ENCODE peak calls at places on chromosomes 1 and 21, in four cellular contexts. J, U, Y and X are unnamed samples.

GRCh38 chr1:160192234-160192633 is 1.9 kb downstream of the CASQ1 start:
- DNase-seq in Y (no peak), U (no peak), J (no peak), X (no peak)

GRCh38 chr1:101081496-101082282 is 56.1 kb upstream of the DPH5 start:
- DNase-seq in Y (no peak), U (no peak), J (no peak), X (no peak)

GRCh38 chr1:41504126-41505035 is 19.9 kb upstream of the EDN2 start:
- DNase-seq in J (peak), Y (no peak), U (no peak), X (no peak)

GRCh38 chr1:28580706-28581530 is 11.1 kb upstream of the RAB42 start:
- DNase-seq in U (peak), J (no peak), Y (no peak), X (no peak)

GRCh38 chr1:155009221-155009711 is 6.7 kb downstream of the ZBTB7B start:
- DNase-seq in Y (no peak), J (no peak), U (no peak), X (no peak)

GRCh38 chr1:234962340-234962989 is 166.2 kb downstream of the TOMM20 start:
- DNase-seq in Y (no peak), J (no peak), U (no peak), X (peak)

GRCh38 chr1:9843576-9843945 is 19.8 kb upstream of the CLSTN1 start:
- DNase-seq in J (no peak), U (no peak), Y (no peak), X (no peak)

GRCh38 chr1:220301630-220302029 is 29.4 kb upstream of the RAB3GAP2 start:
- DNase-seq in U (no peak), Y (no peak), J (no peak), X (no peak)

GRCh38 chr1:43520100-43520828 is 10.4 kb upstream of the PTPRF start:
- DNase-seq in J (no peak), U (no peak), Y (no peak), X (no peak)

GRCh38 chr1:147654511-147654910 is 15.8 kb downstream of the ACP6 start:
- DNase-seq in J (no peak), U (no peak), Y (no peak), X (no peak)

GRCh38 chr1:79380078-79380477 is 373.5 kb upstream of the ADGRL4 start:
- DNase-seq in U (no peak), Y (no peak), J (no peak), X (no peak)

GRCh38 chr1:231808990-231809389 is 182.4 kb downstream of the DISC1 start:
- DNase-seq in U (no peak), Y (no peak), J (no peak), X (no peak)

GRCh38 chr1:230157409-230158390 is 90.7 kb downstream of the GALNT2 start:
- DNase-seq in Y (no peak), U (no peak), J (no peak), X (no peak)

GRCh38 chr1:224587051-224587450 is 29.1 kb upstream of the CNIH3 start:
- DNase-seq in U (no peak), J (no peak), Y (no peak), X (no peak)

GRCh38 chr1:242030071-242030470 is 31.2 kb upstream of the MAP1LC3C start:
- DNase-seq in Y (no peak), U (no peak), J (no peak), X (no peak)
- TF ChIP-seq ATF3 in Y (no peak), U (no peak), J (no peak), X (no peak)

GRCh38 chr21:44626673-44627143 is at the start of gene KRTAP10-9:
- DNase-seq in U (no peak), J (no peak), Y (no peak), X (no peak)
- TF ChIP-seq ATF3 in U (no peak), J (no peak), Y (no peak), X (no peak)

GRCh38 chr1:201764166-201764565 is 64.8 kb upstream of the IPO9 start:
- DNase-seq in J (no peak), Y (no peak), U (no peak), X (no peak)
- TF ChIP-seq ATF3 in J (no peak), Y (no peak), U (no peak), X (no peak)

GRCh38 chr1:53944469-53945182 is 873 bp downstream of the IFT25 start:
- DNase-seq in U (no peak), J (no peak), Y (no peak), X (no peak)

GRCh38 chr1:53945183-53945432 is 391 bp downstream of the IFT25 start:
- DNase-seq in J (no peak), Y (no peak), U (no peak), X (no peak)

GRCh38 chr1:53943490-53944043 is 1.9 kb downstream of the IFT25 start:
- DNase-seq in Y (no peak), J (no peak), U (no peak), X (no peak)

GRCh38 chr1:53943090-53943489 is 2.4 kb downstream of the IFT25 start:
- DNase-seq in U (no peak), Y (no peak), J (no peak), X (no peak)

DNA sequence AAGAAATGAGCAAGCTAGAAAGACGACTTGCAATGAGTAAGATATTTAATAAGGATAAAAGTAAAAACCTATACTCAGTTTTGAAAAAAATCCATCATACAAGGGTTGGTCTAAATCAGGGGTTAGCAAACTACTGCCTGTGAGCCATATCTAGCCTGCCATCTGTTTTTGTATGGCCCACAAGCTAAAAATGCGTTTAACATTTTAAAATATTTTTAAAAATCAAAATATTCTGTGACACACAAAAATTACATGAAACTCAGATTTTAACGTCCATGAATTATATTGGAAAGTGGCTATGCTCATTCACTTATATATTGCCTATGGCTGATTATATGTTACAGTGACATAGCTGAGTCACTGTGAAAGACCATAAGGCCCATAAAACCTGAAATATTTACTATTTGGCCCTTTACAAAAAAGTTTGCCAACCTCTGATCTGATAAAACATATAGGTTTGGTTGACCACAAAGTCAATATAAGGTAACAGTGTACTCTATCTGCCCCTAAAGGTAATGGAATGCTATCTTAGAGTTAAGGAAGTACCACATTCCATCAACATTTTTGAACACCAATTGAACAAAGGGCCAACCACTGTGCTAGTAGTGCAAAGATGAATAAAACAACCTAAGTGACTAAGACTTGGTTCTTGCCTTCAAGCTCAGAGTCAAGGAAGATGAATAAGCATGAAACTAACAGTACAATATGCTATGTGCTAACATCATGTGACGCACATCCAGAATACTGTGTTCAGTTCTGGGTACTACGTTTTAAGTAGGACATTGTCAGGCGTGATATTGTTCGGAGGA is 3.1 kb downstream of the IFT25 start:
- DNase-seq in Y (no peak), J (no peak), U (no peak), X (no peak)
- TF ChIP-seq ATF3 in Y (no peak), J (no peak), U (no peak), X (no peak)

DNA sequence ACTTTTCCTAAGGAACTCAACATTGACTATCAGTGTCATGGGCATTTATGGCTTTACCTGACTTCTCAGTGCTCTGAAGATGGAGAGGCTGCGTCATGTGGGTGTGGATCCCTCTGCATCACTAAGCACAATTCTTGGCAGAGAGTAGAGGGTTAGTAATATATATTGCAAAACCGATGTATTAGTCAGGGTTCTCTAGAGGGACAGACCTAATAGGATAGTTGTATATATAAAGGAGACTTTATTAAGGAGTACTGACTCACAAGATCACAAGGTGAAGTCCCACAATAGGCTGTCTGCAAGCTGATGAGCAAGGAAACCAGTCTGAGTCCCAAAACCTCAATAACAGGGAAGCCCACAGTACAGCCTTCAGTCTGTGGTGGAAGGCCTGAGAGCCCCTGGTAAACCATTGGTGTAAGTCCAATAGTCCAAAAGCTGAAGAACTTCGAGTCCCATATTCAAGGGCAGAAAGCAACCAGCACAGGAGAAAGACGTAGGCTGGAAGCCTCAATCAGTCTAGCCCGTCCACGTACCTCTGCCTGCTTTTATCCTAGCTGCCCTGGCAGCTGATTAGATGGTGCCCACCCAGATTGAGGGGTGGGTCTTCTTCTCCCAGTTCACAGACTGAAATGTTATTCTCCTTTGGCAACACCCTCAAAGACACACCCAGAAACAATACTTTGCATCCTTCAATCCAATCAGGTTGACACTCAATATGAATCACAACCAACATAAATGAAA is 159.7 kb upstream of the NRIP1 start:
- DNase-seq in U (no peak), J (peak), Y (no peak), X (no peak)
- TF ChIP-seq ATF3 in U (no peak), J (no peak), Y (no peak), X (no peak)

GRCh38 chr1:51789342-51789741 is 89.2 kb downstream of the NRDC start:
- DNase-seq in Y (no peak), J (no peak), U (no peak), X (no peak)

GRCh38 chr1:51780927-51781326 is 97.6 kb downstream of the NRDC start:
- DNase-seq in U (no peak), J (no peak), Y (no peak), X (no peak)

GRCh38 chr1:51788938-51789337 is 89.6 kb downstream of the NRDC start:
- DNase-seq in J (no peak), U (no peak), Y (no peak), X (no peak)

GRCh38 chr1:51790385-51790784 is 88.1 kb downstream of the NRDC start:
- DNase-seq in Y (no peak), J (no peak), U (no peak), X (no peak)

DNA sequence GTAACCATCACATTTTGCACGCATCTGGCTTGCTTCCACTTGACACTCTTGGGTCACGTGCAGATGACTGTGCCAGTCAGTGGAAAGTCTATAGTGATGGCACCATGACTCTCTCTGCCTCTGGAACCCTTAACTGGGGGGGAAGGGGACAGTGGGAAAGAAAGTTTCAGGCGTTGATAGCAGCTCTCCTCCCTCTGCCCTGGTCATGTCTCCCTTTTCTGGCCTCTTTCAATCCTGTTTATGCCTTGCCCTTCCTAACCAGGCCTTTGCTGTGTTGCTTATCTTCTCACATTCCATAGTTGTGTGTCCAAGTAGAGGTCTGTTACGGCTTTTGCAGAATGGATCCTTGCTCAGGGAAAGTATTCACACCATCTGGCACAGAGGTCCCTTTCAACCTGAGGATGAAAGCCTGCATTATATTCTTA is 93.5 kb downstream of the NRDC start:
- DNase-seq in J (no peak), U (no peak), Y (no peak), X (no peak)
- TF ChIP-seq ATF3 in J (no peak), U (no peak), Y (no peak), X (no peak)

GRCh38 chr1:150022357-150022756 is 11.8 kb upstream of the OTUD7B start:
- DNase-seq in J (no peak), Y (no peak), U (peak), X (no peak)
- TF ChIP-seq ATF3 in J (no peak), Y (no peak), U (no peak), X (no peak)